ENCODE peak calls at places on chromosomes 16 and 17, in seven cellular contexts. One of them, this sample, is unnamed.

GRCh38 chr16:87465306-87465705 is 27.5 kb downstream of the ZCCHC14 start:
- DNase-seq in upper lobe of right lung: peak; percentile 91
- DNase-seq in PC-3: peak; percentile 84
- DNase-seq in ureter: peak; percentile 84
- DNase-seq in activated effector memory CD4-positive, alpha-beta T cell treated with anti-CD3 and anti-CD28 coated beads, Interleukin-2, amount 50 U/mL, for 16 hours: no peak
- DNase-seq in activated gamma-delta T cell treated with Interleukin-2 at 50 U/mL for 16 hours: no peak
- DNase-seq in HCT116: no peak
- DNase-seq in this sample: peak; percentile 92

GRCh38 chr17:37747222-37747621 is 2.4 kb upstream of the HNF1B start:
- DNase-seq in PC-3: no peak
- DNase-seq in upper lobe of right lung: no peak
- DNase-seq in activated effector memory CD4-positive, alpha-beta T cell treated with anti-CD3 and anti-CD28 coated beads, Interleukin-2, amount 50 U/mL, for 16 hours: no peak
- DNase-seq in ureter: no peak
- DNase-seq in HCT116: no peak
- DNase-seq in activated gamma-delta T cell treated with Interleukin-2 at 50 U/mL for 16 hours: no peak
- DNase-seq in this sample: no peak

GRCh38 chr17:72361892-72362291 is 241.1 kb downstream of the SOX9 start:
- DNase-seq in PC-3: peak; percentile 74
- DNase-seq in upper lobe of right lung: no peak
- DNase-seq in ureter: no peak
- DNase-seq in activated effector memory CD4-positive, alpha-beta T cell treated with anti-CD3 and anti-CD28 coated beads, Interleukin-2, amount 50 U/mL, for 16 hours: peak; percentile 16
- DNase-seq in HCT116: no peak
- DNase-seq in activated gamma-delta T cell treated with Interleukin-2 at 50 U/mL for 16 hours: no peak
- DNase-seq in this sample: no peak

GRCh38 chr17:52721932-52722331 is 563.4 kb upstream of the CA10 start:
- DNase-seq in HCT116: no peak
- DNase-seq in activated effector memory CD4-positive, alpha-beta T cell treated with anti-CD3 and anti-CD28 coated beads, Interleukin-2, amount 50 U/mL, for 16 hours: no peak
- DNase-seq in ureter: no peak
- DNase-seq in upper lobe of right lung: no peak
- DNase-seq in PC-3: no peak
- DNase-seq in activated gamma-delta T cell treated with Interleukin-2 at 50 U/mL for 16 hours: no peak
- DNase-seq in this sample: no peak

GRCh38 chr17:73750975-73751374 is 106.7 kb upstream of the SDK2 start:
- DNase-seq in PC-3: no peak
- DNase-seq in HCT116: no peak
- DNase-seq in ureter: no peak
- DNase-seq in upper lobe of right lung: no peak
- DNase-seq in activated gamma-delta T cell treated with Interleukin-2 at 50 U/mL for 16 hours: no peak
- DNase-seq in activated effector memory CD4-positive, alpha-beta T cell treated with anti-CD3 and anti-CD28 coated beads, Interleukin-2, amount 50 U/mL, for 16 hours: no peak
- DNase-seq in this sample: no peak

GRCh38 chr17:70677783-70678647 is 508.7 kb downstream of the KCNJ2 start:
- DNase-seq in upper lobe of right lung: no peak
- DNase-seq in HCT116: no peak
- DNase-seq in activated effector memory CD4-positive, alpha-beta T cell treated with anti-CD3 and anti-CD28 coated beads, Interleukin-2, amount 50 U/mL, for 16 hours: no peak
- DNase-seq in PC-3: no peak
- DNase-seq in activated gamma-delta T cell treated with Interleukin-2 at 50 U/mL for 16 hours: no peak
- DNase-seq in ureter: no peak
- DNase-seq in this sample: no peak

GRCh38 chr16:51408357-51408756 is 257.3 kb upstream of the SALL1 start:
- DNase-seq in upper lobe of right lung: no peak
- DNase-seq in ureter: no peak
- DNase-seq in activated gamma-delta T cell treated with Interleukin-2 at 50 U/mL for 16 hours: no peak
- DNase-seq in activated effector memory CD4-positive, alpha-beta T cell treated with anti-CD3 and anti-CD28 coated beads, Interleukin-2, amount 50 U/mL, for 16 hours: no peak
- DNase-seq in HCT116: no peak
- DNase-seq in PC-3: peak; percentile 3
- DNase-seq in this sample: no peak

GRCh38 chr16:11836653-11837244 is 14.6 kb downstream of the RSL1D1 start:
- DNase-seq in upper lobe of right lung: no peak
- DNase-seq in activated effector memory CD4-positive, alpha-beta T cell treated with anti-CD3 and anti-CD28 coated beads, Interleukin-2, amount 50 U/mL, for 16 hours: peak; percentile 31
- DNase-seq in PC-3: peak; percentile 32
- DNase-seq in HCT116: no peak
- DNase-seq in ureter: no peak
- DNase-seq in activated gamma-delta T cell treated with Interleukin-2 at 50 U/mL for 16 hours: no peak
- DNase-seq in this sample: no peak

GRCh38 chr16:9099131-9099625 is 7.7 kb downstream of the HAPSTR1 start:
- DNase-seq in PC-3: peak; percentile 46
- DNase-seq in ureter: no peak
- DNase-seq in activated effector memory CD4-positive, alpha-beta T cell treated with anti-CD3 and anti-CD28 coated beads, Interleukin-2, amount 50 U/mL, for 16 hours: no peak
- DNase-seq in HCT116: no peak
- DNase-seq in upper lobe of right lung: peak; percentile 70
- DNase-seq in activated gamma-delta T cell treated with Interleukin-2 at 50 U/mL for 16 hours: no peak
- DNase-seq in this sample: no peak

GRCh38 chr16:84647830-84648594 is at the start of gene KLHL36:
- DNase-seq in ureter: peak; percentile 63
- DNase-seq in PC-3: peak; percentile 19
- DNase-seq in activated effector memory CD4-positive, alpha-beta T cell treated with anti-CD3 and anti-CD28 coated beads, Interleukin-2, amount 50 U/mL, for 16 hours: peak; percentile 92
- DNase-seq in upper lobe of right lung: peak; percentile 87
- DNase-seq in HCT116: no peak
- DNase-seq in activated gamma-delta T cell treated with Interleukin-2 at 50 U/mL for 16 hours: peak; percentile 67
- DNase-seq in this sample: peak; percentile 87

GRCh38 chr16:12613131-12613991 is 190.3 kb downstream of the CPPED1 start:
- DNase-seq in activated effector memory CD4-positive, alpha-beta T cell treated with anti-CD3 and anti-CD28 coated beads, Interleukin-2, amount 50 U/mL, for 16 hours: peak; percentile 67
- DNase-seq in HCT116: peak; percentile 94
- DNase-seq in PC-3: peak; percentile 78
- DNase-seq in ureter: no peak
- DNase-seq in activated gamma-delta T cell treated with Interleukin-2 at 50 U/mL for 16 hours: peak; percentile 8
- DNase-seq in upper lobe of right lung: no peak
- DNase-seq in this sample: no peak

GRCh38 chr16:51383909-51384308 is 232.8 kb upstream of the SALL1 start:
- DNase-seq in activated gamma-delta T cell treated with Interleukin-2 at 50 U/mL for 16 hours: no peak
- DNase-seq in upper lobe of right lung: no peak
- DNase-seq in activated effector memory CD4-positive, alpha-beta T cell treated with anti-CD3 and anti-CD28 coated beads, Interleukin-2, amount 50 U/mL, for 16 hours: no peak
- DNase-seq in PC-3: no peak
- DNase-seq in HCT116: no peak
- DNase-seq in ureter: no peak
- DNase-seq in this sample: no peak

GRCh38 chr16:27174007-27174406 is 29.3 kb upstream of the KDM8 start:
- DNase-seq in HCT116: no peak
- DNase-seq in PC-3: peak; percentile 67
- DNase-seq in activated effector memory CD4-positive, alpha-beta T cell treated with anti-CD3 and anti-CD28 coated beads, Interleukin-2, amount 50 U/mL, for 16 hours: peak; percentile 81
- DNase-seq in activated gamma-delta T cell treated with Interleukin-2 at 50 U/mL for 16 hours: peak; percentile 52
- DNase-seq in ureter: no peak
- DNase-seq in upper lobe of right lung: no peak
- DNase-seq in this sample: no peak

GRCh38 chr17:61366715-61367413 is 32.8 kb upstream of the TBX2 start:
- DNase-seq in activated gamma-delta T cell treated with Interleukin-2 at 50 U/mL for 16 hours: no peak
- DNase-seq in upper lobe of right lung: no peak
- DNase-seq in HCT116: no peak
- DNase-seq in activated effector memory CD4-positive, alpha-beta T cell treated with anti-CD3 and anti-CD28 coated beads, Interleukin-2, amount 50 U/mL, for 16 hours: no peak
- DNase-seq in ureter: no peak
- DNase-seq in PC-3: no peak
- DNase-seq in this sample: no peak

GRCh38 chr17:61354895-61355294 is 44.7 kb upstream of the TBX2 start:
- DNase-seq in ureter: no peak
- DNase-seq in HCT116: no peak
- DNase-seq in activated gamma-delta T cell treated with Interleukin-2 at 50 U/mL for 16 hours: no peak
- DNase-seq in activated effector memory CD4-positive, alpha-beta T cell treated with anti-CD3 and anti-CD28 coated beads, Interleukin-2, amount 50 U/mL, for 16 hours: no peak
- DNase-seq in upper lobe of right lung: no peak
- DNase-seq in PC-3: no peak
- DNase-seq in this sample: no peak

GRCh38 chr17:49634487-49634865 is 43.4 kb downstream of the SPOP start:
- DNase-seq in upper lobe of right lung: no peak
- DNase-seq in activated gamma-delta T cell treated with Interleukin-2 at 50 U/mL for 16 hours: no peak
- DNase-seq in activated effector memory CD4-positive, alpha-beta T cell treated with anti-CD3 and anti-CD28 coated beads, Interleukin-2, amount 50 U/mL, for 16 hours: no peak
- DNase-seq in ureter: no peak
- DNase-seq in PC-3: no peak
- DNase-seq in HCT116: no peak
- DNase-seq in this sample: no peak

GRCh38 chr17:14919049-14919545 is 346.0 kb downstream of the PMP22 start:
- DNase-seq in ureter: no peak
- DNase-seq in activated gamma-delta T cell treated with Interleukin-2 at 50 U/mL for 16 hours: no peak
- DNase-seq in upper lobe of right lung: no peak
- DNase-seq in PC-3: no peak
- DNase-seq in HCT116: no peak
- DNase-seq in activated effector memory CD4-positive, alpha-beta T cell treated with anti-CD3 and anti-CD28 coated beads, Interleukin-2, amount 50 U/mL, for 16 hours: no peak
- DNase-seq in this sample: no peak

GRCh38 chr17:75591722-75592302 is 4.2 kb downstream of the MYO15B start:
- DNase-seq in HCT116: no peak
- DNase-seq in ureter: no peak
- DNase-seq in activated effector memory CD4-positive, alpha-beta T cell treated with anti-CD3 and anti-CD28 coated beads, Interleukin-2, amount 50 U/mL, for 16 hours: no peak
- DNase-seq in PC-3: no peak
- DNase-seq in upper lobe of right lung: no peak
- DNase-seq in activated gamma-delta T cell treated with Interleukin-2 at 50 U/mL for 16 hours: no peak
- DNase-seq in this sample: no peak

GRCh38 chr16:75810342-75810741 is 84.1 kb upstream of the CPHXL start:
- DNase-seq in activated effector memory CD4-positive, alpha-beta T cell treated with anti-CD3 and anti-CD28 coated beads, Interleukin-2, amount 50 U/mL, for 16 hours: no peak
- DNase-seq in ureter: no peak
- DNase-seq in upper lobe of right lung: no peak
- DNase-seq in HCT116: no peak
- DNase-seq in PC-3: no peak
- DNase-seq in activated gamma-delta T cell treated with Interleukin-2 at 50 U/mL for 16 hours: no peak
- DNase-seq in this sample: no peak

GRCh38 chr16:6081320-6081976 is 983.9 kb upstream of the EEF2KMT start:
- DNase-seq in upper lobe of right lung: no peak
- DNase-seq in HCT116: no peak
- DNase-seq in activated gamma-delta T cell treated with Interleukin-2 at 50 U/mL for 16 hours: no peak
- DNase-seq in activated effector memory CD4-positive, alpha-beta T cell treated with anti-CD3 and anti-CD28 coated beads, Interleukin-2, amount 50 U/mL, for 16 hours: no peak
- DNase-seq in ureter: no peak
- DNase-seq in PC-3: peak; percentile 6
- DNase-seq in this sample: no peak

GRCh38 chr17:78112508-78113471 is 15.8 kb downstream of the TMC6 start:
- DNase-seq in activated gamma-delta T cell treated with Interleukin-2 at 50 U/mL for 16 hours: peak; percentile 81
- DNase-seq in ureter: no peak
- DNase-seq in upper lobe of right lung: peak; percentile 89
- DNase-seq in HCT116: peak; percentile 33
- DNase-seq in PC-3: peak; percentile 81
- DNase-seq in activated effector memory CD4-positive, alpha-beta T cell treated with anti-CD3 and anti-CD28 coated beads, Interleukin-2, amount 50 U/mL, for 16 hours: peak; percentile 93
- DNase-seq in this sample: peak; percentile 95

GRCh38 chr17:58530655-58531054 is 16.2 kb upstream of the MTMR4 start:
- DNase-seq in HCT116: no peak
- DNase-seq in PC-3: no peak
- DNase-seq in ureter: no peak
- DNase-seq in activated gamma-delta T cell treated with Interleukin-2 at 50 U/mL for 16 hours: no peak
- DNase-seq in activated effector memory CD4-positive, alpha-beta T cell treated with anti-CD3 and anti-CD28 coated beads, Interleukin-2, amount 50 U/mL, for 16 hours: no peak
- DNase-seq in upper lobe of right lung: no peak
- DNase-seq in this sample: no peak

GRCh38 chr17:40648326-40648968 is 829 bp upstream of the SMARCE1 start:
- DNase-seq in upper lobe of right lung: no peak
- DNase-seq in HCT116: no peak
- DNase-seq in ureter: no peak
- DNase-seq in PC-3: no peak
- DNase-seq in activated gamma-delta T cell treated with Interleukin-2 at 50 U/mL for 16 hours: no peak
- DNase-seq in activated effector memory CD4-positive, alpha-beta T cell treated with anti-CD3 and anti-CD28 coated beads, Interleukin-2, amount 50 U/mL, for 16 hours: no peak
- DNase-seq in this sample: no peak

GRCh38 chr16:57029161-57030160 is 40.1 kb downstream of the NLRC5 start:
- DNase-seq in ureter: no peak
- DNase-seq in activated effector memory CD4-positive, alpha-beta T cell treated with anti-CD3 and anti-CD28 coated beads, Interleukin-2, amount 50 U/mL, for 16 hours: peak; percentile 43
- DNase-seq in PC-3: peak; percentile 2
- DNase-seq in upper lobe of right lung: no peak
- DNase-seq in activated gamma-delta T cell treated with Interleukin-2 at 50 U/mL for 16 hours: peak; percentile 61
- DNase-seq in HCT116: no peak
- DNase-seq in this sample: peak; percentile 54

GRCh38 chr17:44829558-44830358 is at the start of gene GJC1:
- DNase-seq in ureter: peak; percentile 57
- DNase-seq in upper lobe of right lung: peak; percentile 69
- DNase-seq in PC-3: peak; percentile 41
- DNase-seq in HCT116: no peak
- DNase-seq in activated gamma-delta T cell treated with Interleukin-2 at 50 U/mL for 16 hours: no peak
- DNase-seq in activated effector memory CD4-positive, alpha-beta T cell treated with anti-CD3 and anti-CD28 coated beads, Interleukin-2, amount 50 U/mL, for 16 hours: peak; percentile 66
- DNase-seq in this sample: peak; percentile 69

GRCh38 chr16:48628359-48628985 is 18.5 kb upstream of the N4BP1 start:
- DNase-seq in ureter: peak; percentile 20
- DNase-seq in upper lobe of right lung: peak; percentile 7
- DNase-seq in activated gamma-delta T cell treated with Interleukin-2 at 50 U/mL for 16 hours: no peak
- DNase-seq in HCT116: no peak
- DNase-seq in PC-3: no peak
- DNase-seq in activated effector memory CD4-positive, alpha-beta T cell treated with anti-CD3 and anti-CD28 coated beads, Interleukin-2, amount 50 U/mL, for 16 hours: no peak
- DNase-seq in this sample: no peak

GRCh38 chr16:81004646-81005353 is 1.9 kb downstream of the CMC2 start:
- DNase-seq in upper lobe of right lung: no peak
- DNase-seq in ureter: no peak
- DNase-seq in PC-3: peak; percentile 77
- DNase-seq in activated effector memory CD4-positive, alpha-beta T cell treated with anti-CD3 and anti-CD28 coated beads, Interleukin-2, amount 50 U/mL, for 16 hours: no peak
- DNase-seq in HCT116: peak; percentile 63
- DNase-seq in activated gamma-delta T cell treated with Interleukin-2 at 50 U/mL for 16 hours: no peak
- DNase-seq in this sample: no peak

GRCh38 chr17:19020016-19020415 is 15.5 kb upstream of the FAM83G start:
- DNase-seq in HCT116: no peak
- DNase-seq in ureter: no peak
- DNase-seq in PC-3: no peak
- DNase-seq in activated gamma-delta T cell treated with Interleukin-2 at 50 U/mL for 16 hours: no peak
- DNase-seq in activated effector memory CD4-positive, alpha-beta T cell treated with anti-CD3 and anti-CD28 coated beads, Interleukin-2, amount 50 U/mL, for 16 hours: no peak
- DNase-seq in upper lobe of right lung: peak; percentile 9
- DNase-seq in this sample: peak; percentile 66

GRCh38 chr17:3982113-3982512 is 17.9 kb upstream of the ATP2A3 start:
- DNase-seq in HCT116: no peak
- DNase-seq in activated effector memory CD4-positive, alpha-beta T cell treated with anti-CD3 and anti-CD28 coated beads, Interleukin-2, amount 50 U/mL, for 16 hours: no peak
- DNase-seq in PC-3: no peak
- DNase-seq in upper lobe of right lung: peak; percentile 65
- DNase-seq in activated gamma-delta T cell treated with Interleukin-2 at 50 U/mL for 16 hours: no peak
- DNase-seq in ureter: no peak
- DNase-seq in this sample: no peak

GRCh38 chr17:14323522-14323981 is 22.7 kb downstream of the HS3ST3B1 start:
- DNase-seq in activated gamma-delta T cell treated with Interleukin-2 at 50 U/mL for 16 hours: no peak
- DNase-seq in ureter: no peak
- DNase-seq in PC-3: no peak
- DNase-seq in activated effector memory CD4-positive, alpha-beta T cell treated with anti-CD3 and anti-CD28 coated beads, Interleukin-2, amount 50 U/mL, for 16 hours: peak; percentile 5
- DNase-seq in HCT116: no peak
- DNase-seq in upper lobe of right lung: no peak
- DNase-seq in this sample: no peak

GRCh38 chr16:23145186-23145585 is 4.1 kb downstream of the USP31 start:
- DNase-seq in activated effector memory CD4-positive, alpha-beta T cell treated with anti-CD3 and anti-CD28 coated beads, Interleukin-2, amount 50 U/mL, for 16 hours: no peak
- DNase-seq in activated gamma-delta T cell treated with Interleukin-2 at 50 U/mL for 16 hours: no peak
- DNase-seq in ureter: no peak
- DNase-seq in HCT116: no peak
- DNase-seq in PC-3: peak; percentile 11
- DNase-seq in upper lobe of right lung: no peak
- DNase-seq in this sample: no peak

GRCh38 chr16:14462811-14463210 is 167.2 kb downstream of the PARN start:
- DNase-seq in activated effector memory CD4-positive, alpha-beta T cell treated with anti-CD3 and anti-CD28 coated beads, Interleukin-2, amount 50 U/mL, for 16 hours: no peak
- DNase-seq in upper lobe of right lung: no peak
- DNase-seq in ureter: no peak
- DNase-seq in activated gamma-delta T cell treated with Interleukin-2 at 50 U/mL for 16 hours: no peak
- DNase-seq in PC-3: peak; percentile 6
- DNase-seq in HCT116: no peak
- DNase-seq in this sample: no peak

GRCh38 chr17:43736389-43736788 is 22.2 kb downstream of the SOST start:
- DNase-seq in activated gamma-delta T cell treated with Interleukin-2 at 50 U/mL for 16 hours: no peak
- DNase-seq in HCT116: no peak
- DNase-seq in upper lobe of right lung: no peak
- DNase-seq in PC-3: no peak
- DNase-seq in activated effector memory CD4-positive, alpha-beta T cell treated with anti-CD3 and anti-CD28 coated beads, Interleukin-2, amount 50 U/mL, for 16 hours: no peak
- DNase-seq in ureter: no peak
- DNase-seq in this sample: no peak

GRCh38 chr17:44628234-44629188 is 27.8 kb upstream of the MEIOC start:
- DNase-seq in activated gamma-delta T cell treated with Interleukin-2 at 50 U/mL for 16 hours: no peak
- DNase-seq in upper lobe of right lung: no peak
- DNase-seq in ureter: peak; percentile 75
- DNase-seq in PC-3: no peak
- DNase-seq in activated effector memory CD4-positive, alpha-beta T cell treated with anti-CD3 and anti-CD28 coated beads, Interleukin-2, amount 50 U/mL, for 16 hours: no peak
- DNase-seq in HCT116: no peak
- DNase-seq in this sample: peak; percentile 84

This sample was measured in posterior vena cava.